ENCODE peak calls at places on chromosomes 13 and 19, in eight cellular contexts. J is activated CD4-positive, CD25-positive, alpha-beta regulatory T cell treated with anti-CD3 and anti-CD28 coated beads, Interleukin-2, amount 50 U/mL, for 16 hours; Q is H54; O is endothelial cell; C is neural progenitor cell; A is GM19239; D is body of pancreas; L is HT1080. U is an unnamed sample.

GRCh38 chr13:32278456-32278855 is 36.7 kb downstream of the ZAR1L start:
- DNase-seq in J (no peak), Q (no peak), O (no peak), C (no peak), A (no peak), D (no peak), L (no peak), U (no peak)

GRCh38 chr13:36918246-36919060 is 1.6 kb downstream of the SMAD9 start:
- DNase-seq in J (no peak), Q (no peak), O (no peak), C (peak; percentile 69), A (no peak), D (no peak), L (peak; percentile 2), U (no peak)

GRCh38 chr19:17790059-17790780 is 4.7 kb upstream of the B3GNT3 start:
- DNase-seq in J (no peak), Q (no peak), O (no peak), C (no peak), A (no peak), D (peak; percentile 28), L (no peak), U (no peak)

GRCh38 chr13:91609353-91609752 is 210.9 kb downstream of the GPC5 start:
- DNase-seq in J (no peak), Q (no peak), O (no peak), C (no peak), A (no peak), D (no peak), L (peak; percentile 56), U (peak; percentile 17)

GRCh38 chr13:103607995-103608394 is 541.8 kb upstream of the SLC10A2 start:
- DNase-seq in J (no peak), Q (no peak), O (no peak), C (no peak), A (no peak), D (no peak), L (peak; percentile 27), U (no peak)

GRCh38 chr19:29806098-29806866 is 5.5 kb upstream of the CCNE1 start:
- DNase-seq in J (no peak), Q (no peak), O (no peak), C (peak; percentile 40), A (no peak), D (no peak), L (peak; percentile 14), U (peak; percentile 77)

GRCh38 chr13:99388334-99388923 is 81.2 kb upstream of the GPR183 start:
- DNase-seq in J (no peak), Q (no peak), O (no peak), C (no peak), A (no peak), D (no peak), L (no peak), U (no peak)

GRCh38 chr13:98454389-98454881 is 122.5 kb downstream of the STK24 start:
- DNase-seq in J (no peak), Q (no peak), O (no peak), C (no peak), A (no peak), D (no peak), L (no peak), U (peak; percentile 53)

GRCh38 chr19:42436006-42436405 is 6.7 kb downstream of the CXCL17 start:
- DNase-seq in J (no peak), Q (no peak), O (no peak), C (no peak), A (no peak), D (no peak), L (no peak), U (no peak)

GRCh38 chr19:47407417-47407774 is 11.9 kb downstream of the MEIS3 start:
- DNase-seq in J (no peak), Q (no peak), O (no peak), C (no peak), A (no peak), D (no peak), L (no peak), U (no peak)

GRCh38 chr13:97266328-97266727 is 44.2 kb downstream of the MBNL2 start:
- DNase-seq in J (no peak), Q (no peak), O (no peak), C (peak; percentile 30), A (no peak), D (no peak), L (no peak), U (no peak)

GRCh38 chr19:17183271-17183757 is 31.8 kb upstream of the USE1 start:
- DNase-seq in J (no peak), Q (no peak), O (no peak), C (no peak), A (no peak), D (no peak), L (no peak), U (no peak)

GRCh38 chr13:113598081-113598410 is 13.5 kb downstream of the TFDP1 start:
- DNase-seq in J (no peak), Q (no peak), O (no peak), C (no peak), A (no peak), D (no peak), L (no peak), U (no peak)

GRCh38 chr19:54674021-54674617 is 11.3 kb downstream of the LILRB4 start:
- DNase-seq in J (no peak), Q (peak; percentile 32), O (no peak), C (peak; percentile 55), A (no peak), D (no peak), L (no peak), U (no peak)

GRCh38 chr13:80677227-80677626 is 336.3 kb upstream of the SPRY2 start:
- DNase-seq in J (no peak), Q (no peak), O (no peak), C (no peak), A (no peak), D (no peak), L (no peak), U (no peak)

GRCh38 chr19:12767150-12767549 is 8.2 kb downstream of the HOOK2 start:
- DNase-seq in J (no peak), Q (no peak), O (no peak), C (no peak), A (no peak), D (no peak), L (no peak), U (no peak)

GRCh38 chr19:42316223-42317211 is 3.4 kb downstream of the TMEM145 start:
- DNase-seq in J (no peak), Q (peak; percentile 82), O (no peak), C (no peak), A (no peak), D (no peak), L (peak; percentile 87), U (no peak)

GRCh38 chr19:5903054-5903501 is 512 bp downstream of the NDUFA11 start:
- DNase-seq in J (no peak), Q (peak; percentile 45), O (no peak), C (no peak), A (no peak), D (no peak), L (peak; percentile 21), U (no peak)

GRCh38 chr19:51377422-51377821 is 5.0 kb upstream of the NKG7 start:
- DNase-seq in J (no peak), Q (no peak), O (no peak), C (no peak), A (no peak), D (no peak), L (no peak), U (no peak)

GRCh38 chr13:63287926-63288325 is 1872.3 kb upstream of the PCDH20 start:
- DNase-seq in J (no peak), Q (no peak), O (no peak), C (no peak), A (no peak), D (no peak), L (peak; percentile 24), U (no peak)

GRCh38 chr13:112879283-112879833 is 89.7 kb upstream of the MCF2L start:
- DNase-seq in J (no peak), Q (no peak), O (no peak), C (no peak), A (no peak), D (no peak), L (no peak), U (no peak)

GRCh38 chr13:27201661-27202060 is 30.1 kb upstream of the USP12 start:
- DNase-seq in J (no peak), Q (no peak), O (no peak), C (no peak), A (no peak), D (no peak), L (peak; percentile 75), U (no peak)

GRCh38 chr19:18145391-18145999 is 7.5 kb upstream of the PIK3R2 start:
- DNase-seq in J (no peak), Q (no peak), O (no peak), C (no peak), A (no peak), D (no peak), L (no peak), U (no peak)

GRCh38 chr19:1183543-1184172 is 9.6 kb upstream of the SBNO2 start:
- DNase-seq in J (no peak), Q (peak; percentile 85), O (no peak), C (no peak), A (no peak), D (peak; percentile 74), L (peak; percentile 60), U (no peak)

GRCh38 chr13:58119351-58119750 is 487.8 kb downstream of the PCDH17 start:
- DNase-seq in J (no peak), Q (no peak), O (no peak), C (no peak), A (no peak), D (no peak), L (no peak), U (no peak)

U was measured in testis.